ENCODE peak calls at places on chromosomes 6 and 20, in four cellular contexts. L is progenitor cell of endocrine pancreas, Y is HT1080, N is cardiac muscle cell. K is an unnamed sample.

GRCh38 chr20:17871181-17871580 is 97.4 kb downstream of the SNX5 start:
- DNase-seq in L (no peak), Y (no peak), N (peak), K (no peak)

GRCh38 chr20:36644713-36645109 is 1.3 kb downstream of the SLA2 start:
- DNase-seq in L (no peak), Y (no peak), N (no peak), K (no peak)

GRCh38 chr6:13989424-13990144 is 64.8 kb downstream of the RNF182 start:
- DNase-seq in L (no peak), Y (no peak), N (no peak), K (no peak)

GRCh38 chr20:63886054-63886419 is 8.9 kb upstream of the DNAJC5 start:
- DNase-seq in L (no peak), Y (no peak), N (no peak), K (no peak)

GRCh38 chr6:41673704-41674000 is 35.4 kb downstream of the MDFI start:
- DNase-seq in L (no peak), Y (no peak), N (no peak), K (no peak)

GRCh38 chr20:44052166-44052565 is 134.8 kb downstream of the JPH2 start:
- DNase-seq in L (peak), Y (no peak), N (no peak), K (no peak)

GRCh38 chr20:13085275-13085674 is 76.5 kb downstream of the SPTLC3 start:
- DNase-seq in L (no peak), Y (no peak), N (no peak), K (no peak)

GRCh38 chr20:53847118-53847842 is 223.1 kb downstream of the BCAS1 start:
- DNase-seq in L (no peak), Y (no peak), N (no peak), K (no peak)

GRCh38 chr6:56951049-56951816 is 3.7 kb upstream of the BEND6 start:
- DNase-seq in L (no peak), Y (no peak), N (peak), K (no peak)